ENCODE peak calls at places on chromosomes 11 and 22, in five cellular contexts. F is GM20000, N is H9, K is transverse colon, U is tibial nerve. S is an unnamed sample.

GRCh38 chr11:131524186-131524585 is 153.8 kb downstream of the NTM start:
- DNase-seq in F (no peak), N (no peak), K (no peak), U (no peak), S (no peak)

GRCh38 chr22:45270095-45271020 is 14.4 kb upstream of the UPK3A start:
- DNase-seq in F (no peak), N (no peak), K (no peak), U (no peak), S (no peak)

GRCh38 chr11:34830648-34831047 is 85.5 kb downstream of the APIP start:
- DNase-seq in F (no peak), N (no peak), K (no peak), U (no peak), S (no peak)

GRCh38 chr11:131066551-131066950 is 150.3 kb upstream of the SNX19 start:
- DNase-seq in F (no peak), N (no peak), K (no peak), U (no peak), S (no peak)

GRCh38 chr22:48885919-48886305 is 941.8 kb downstream of the BRD1 start:
- DNase-seq in F (no peak), N (peak), K (no peak), U (no peak), S (no peak)

GRCh38 chr11:112880454-112880853 is 80.8 kb upstream of the NCAM1 start:
- DNase-seq in F (no peak), N (no peak), K (no peak), U (no peak), S (no peak)

GRCh38 chr11:129319751-129320150 is 55.9 kb upstream of the BARX2 start:
- DNase-seq in F (no peak), N (no peak), K (no peak), U (no peak), S (no peak)

GRCh38 chr11:45791524-45791923 is 13.4 kb upstream of the SLC35C1 start:
- DNase-seq in F (no peak), N (no peak), K (no peak), U (no peak), S (no peak)

GRCh38 chr22:24106385-24107381 is 74.6 kb upstream of the SUSD2 start:
- DNase-seq in F (peak), N (peak), K (peak), U (no peak), S (no peak)

GRCh38 chr11:44729718-44730117 is 3.0 kb downstream of the TSPAN18 start:
- DNase-seq in F (peak), N (no peak), K (no peak), U (no peak), S (no peak)

GRCh38 chr11:40183073-40184064 is 1276.1 kb downstream of the LRRC4C start:
- DNase-seq in F (peak), N (no peak), K (no peak), U (no peak), S (no peak)

GRCh38 chr22:38203855-38204497 is 2.2 kb downstream of the MAFF start:
- DNase-seq in F (peak), N (no peak), K (no peak), U (no peak), S (no peak)

DNA sequence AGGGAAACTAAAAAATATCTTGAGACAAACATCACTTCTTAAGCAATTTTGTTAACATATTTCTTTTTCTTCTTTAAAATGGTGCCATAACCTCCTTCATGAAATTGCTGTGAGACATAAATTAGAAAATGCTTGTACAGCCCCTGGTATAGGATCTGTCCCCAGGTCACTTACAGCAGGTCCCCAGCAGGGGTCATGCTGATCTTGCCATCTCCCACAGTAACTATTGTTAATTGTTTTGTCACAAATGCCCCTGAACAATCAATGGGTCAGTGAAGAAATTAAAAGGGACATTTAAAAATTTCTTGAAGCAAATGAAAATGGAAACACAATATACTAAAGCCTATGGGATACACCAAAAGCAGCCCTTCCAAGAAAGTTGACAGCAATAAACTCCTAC is 99.8 kb upstream of the OR4B1 start:
- DNase-seq in F (no peak), N (no peak), K (no peak), U (no peak), S (no peak)
- TF ChIP-seq CTCF in F (peak), N (peak), K (peak), U (no peak), S (peak)

DNA sequence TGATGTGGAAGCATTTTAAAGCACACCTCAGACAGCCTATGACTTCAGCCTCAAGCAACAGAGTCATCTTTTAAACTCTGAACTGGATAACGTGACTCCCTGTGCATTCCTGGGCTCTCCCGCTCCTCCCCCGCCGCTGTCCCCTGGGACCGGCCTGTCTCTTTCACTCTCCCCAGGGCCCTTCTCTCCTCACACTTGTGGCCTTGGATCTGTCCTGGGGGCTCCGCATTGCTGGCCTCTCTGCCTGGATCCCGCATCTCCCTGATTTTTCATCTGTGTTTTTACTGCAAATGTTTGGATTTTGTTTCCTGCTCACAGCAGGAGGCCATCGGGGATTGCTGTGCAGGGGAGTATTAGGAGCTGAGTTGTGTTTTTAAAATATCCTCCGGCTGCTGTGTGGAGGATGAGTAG is 15.4 kb downstream of the C11orf24 start:
- DNase-seq in F (no peak), N (no peak), K (no peak), U (no peak), S (no peak)
- TF ChIP-seq CTCF in F (no peak), N (no peak), K (no peak), U (no peak), S (no peak)

DNA sequence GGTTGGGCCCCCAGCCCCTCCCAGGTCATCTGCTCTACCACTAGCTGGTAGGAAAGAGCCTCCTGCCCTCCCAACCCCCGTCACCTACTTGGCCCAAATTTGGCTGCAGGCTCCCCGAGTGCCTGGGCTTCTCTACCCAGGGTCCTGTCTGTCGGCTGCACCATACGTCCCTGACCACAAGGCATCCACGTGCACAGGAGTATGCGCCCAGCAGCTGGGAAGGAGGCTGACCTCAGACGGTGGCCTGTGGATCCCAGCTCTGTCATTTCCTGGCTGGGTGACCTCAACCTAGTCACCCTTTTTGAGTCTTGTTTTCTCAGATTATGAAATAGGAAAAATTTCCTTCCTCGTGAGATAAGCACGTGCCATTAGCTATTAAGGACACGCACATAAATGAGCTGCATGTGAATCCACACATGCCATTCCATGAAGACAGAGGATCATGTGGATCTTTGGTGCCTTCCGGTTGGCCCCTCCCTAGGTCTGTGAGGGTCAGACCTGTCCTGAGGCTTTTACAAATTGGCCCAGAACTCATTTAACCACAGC is 13.7 kb downstream of the CYB561A3 start:
- DNase-seq in F (no peak), N (no peak), K (no peak), U (no peak), S (no peak)
- TF ChIP-seq CTCF in F (no peak), N (no peak), K (no peak), U (no peak), S (no peak)

GRCh38 chr22:36350751-36351594 is 36.8 kb downstream of the MYH9 start:
- DNase-seq in F (no peak), N (no peak), K (no peak), U (no peak), S (no peak)
- TF ChIP-seq CTCF in F (no peak), N (peak), K (no peak), U (no peak), S (peak)

DNA sequence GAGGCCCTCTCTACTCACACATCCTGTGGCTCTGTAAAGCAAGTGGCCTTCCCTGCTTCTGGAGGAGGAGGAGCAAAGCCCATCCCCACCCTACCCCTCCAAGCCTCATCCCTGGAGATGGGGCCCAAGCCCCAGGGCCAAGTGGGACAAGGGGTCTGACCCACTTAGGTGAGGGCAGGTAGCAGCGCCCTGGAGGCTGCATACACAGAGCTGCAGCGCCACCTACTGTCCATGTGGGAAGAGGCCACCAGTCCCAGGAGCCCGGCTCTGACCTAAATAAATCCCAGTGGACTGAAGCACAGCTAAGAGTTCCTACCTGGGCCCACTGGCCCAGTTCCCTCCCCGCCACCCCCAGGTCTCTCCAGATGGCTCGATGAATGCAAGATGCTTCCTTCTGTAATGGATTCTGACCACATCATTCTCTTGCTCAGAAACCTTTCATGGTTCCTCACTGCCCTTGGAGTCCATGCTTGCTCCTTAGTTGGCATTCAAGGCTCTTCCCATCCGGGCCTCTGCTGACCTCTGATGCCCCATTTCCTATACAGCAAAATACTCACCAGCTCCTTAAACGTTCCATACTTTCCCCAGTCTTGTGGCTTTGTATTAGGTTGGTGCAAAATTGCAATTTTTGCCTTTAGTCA is 62.1 kb downstream of the THAP12 start:
- DNase-seq in F (peak), N (peak), K (peak), U (peak), S (peak)
- TF ChIP-seq CTCF in F (peak), N (peak), K (peak), U (peak), S (peak)

GRCh38 chr11:64869571-64870175 is 8.7 kb downstream of the EHD1 start:
- DNase-seq in F (no peak), N (no peak), K (no peak), U (no peak), S (no peak)
- TF ChIP-seq CTCF in F (peak), N (peak), K (no peak), U (no peak), S (peak)

DNA sequence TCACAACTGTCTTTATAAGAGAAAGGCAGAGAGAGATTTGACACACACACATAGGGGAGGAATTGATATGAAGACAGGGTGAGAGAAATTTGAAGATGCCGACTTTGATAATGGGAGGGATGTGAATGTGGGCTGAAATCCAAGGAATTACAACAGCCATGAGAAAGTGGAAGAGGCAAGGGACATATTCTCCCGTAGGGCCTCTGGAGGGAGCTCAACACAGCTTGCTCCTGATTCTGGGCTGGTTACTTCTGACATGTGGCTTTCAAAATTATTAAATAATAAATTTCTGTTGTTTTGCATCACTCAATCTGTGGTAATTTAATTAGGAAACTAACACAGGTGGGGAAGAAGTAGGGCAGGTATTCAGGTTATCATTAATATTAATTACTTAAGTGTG is 282.9 kb downstream of the LUZP2 start:
- DNase-seq in F (no peak), N (no peak), K (no peak), U (no peak), S (no peak)
- TF ChIP-seq CTCF in F (no peak), N (peak), K (no peak), U (no peak), S (peak)

GRCh38 chr22:27116295-27116694 is 458.9 kb downstream of the MIAT start:
- DNase-seq in F (no peak), N (no peak), K (no peak), U (no peak), S (no peak)
- TF ChIP-seq CTCF in F (no peak), N (no peak), K (no peak), U (no peak), S (no peak)

DNA sequence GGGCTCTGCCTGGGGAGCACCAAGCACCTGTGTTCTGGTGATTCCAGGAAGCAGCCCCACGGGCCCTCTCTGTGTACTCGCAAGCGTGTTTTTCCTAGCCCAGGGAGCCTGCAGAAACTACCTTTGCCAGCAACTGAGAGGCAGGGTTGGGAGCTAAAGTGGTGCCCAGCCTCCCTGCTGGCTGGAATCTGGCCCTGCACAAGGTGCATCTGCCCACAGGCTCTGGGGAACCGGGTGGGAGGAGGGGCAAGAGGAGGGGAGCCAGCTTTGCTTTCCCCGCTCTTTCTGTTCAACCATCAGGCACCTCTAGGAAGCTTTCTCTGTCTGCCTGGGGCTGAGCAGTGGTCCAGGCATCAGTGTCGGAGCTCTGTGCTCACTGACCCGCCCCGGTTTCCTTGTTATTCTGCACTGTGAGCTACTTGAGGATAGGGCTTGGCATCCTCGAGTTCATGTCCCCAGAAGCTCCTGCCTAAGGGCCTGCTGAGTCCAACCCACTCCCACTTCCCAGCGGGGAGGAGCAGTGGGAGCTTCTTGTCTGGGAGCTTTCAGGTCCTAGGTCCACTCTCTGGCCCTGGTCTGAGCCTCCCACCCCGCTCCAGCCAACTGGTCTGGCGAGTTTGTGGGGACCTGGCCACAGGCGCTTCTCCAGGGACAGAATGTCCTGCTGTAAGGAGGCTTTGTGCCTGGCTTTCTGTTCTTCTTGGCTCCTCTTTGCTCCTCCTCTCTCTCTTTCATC is 14.9 kb downstream of the DAGLA start:
- DNase-seq in F (no peak), N (peak), K (peak), U (peak), S (no peak)
- TF ChIP-seq CTCF in F (no peak), N (peak), K (no peak), U (peak), S (peak)

DNA sequence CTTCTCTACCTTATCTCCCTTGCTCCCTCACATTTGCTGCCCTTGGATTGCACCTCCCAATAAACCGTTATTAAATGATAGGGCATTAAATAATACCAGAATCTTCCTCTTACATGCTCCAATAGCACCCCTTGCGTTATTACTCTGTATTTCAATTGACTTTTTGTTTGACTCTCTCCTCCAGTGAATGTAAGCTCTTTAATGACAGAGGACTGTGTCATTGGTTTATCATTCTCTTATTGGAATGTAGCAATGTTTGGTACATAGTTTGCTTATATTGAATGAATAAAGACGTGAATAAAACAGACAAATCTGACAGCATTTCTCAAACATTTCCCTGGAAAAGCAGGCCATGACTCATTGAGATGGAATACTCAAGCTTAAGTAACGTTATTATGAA is 8.7 kb upstream of the MPEG1 start:
- DNase-seq in F (no peak), N (no peak), K (no peak), U (no peak), S (no peak)
- TF ChIP-seq CTCF in F (no peak), N (no peak), K (no peak), U (no peak), S (no peak)